ENCODE peak calls at places on chromosomes 12 and 14, in five cellular contexts. P is NCI-H1436, D is ACHN, R is stromal cell of bone marrow, W is HTR-8/SVneo. J is an unnamed sample.

GRCh38 chr12:109827566-109828550 is 5.3 kb downstream of the TRPV4 start:
- DNase-seq in D (no peak), W (no peak), R (no peak), P (no peak), J (peak)

GRCh38 chr14:89017417-89017816 is 193.0 kb downstream of the TTC8 start:
- DNase-seq in D (no peak), P (no peak), R (no peak), W (no peak), J (no peak)

GRCh38 chr14:91893659-91894058 is 26.3 kb upstream of the TC2N start:
- DNase-seq in P (no peak), R (no peak), D (no peak), W (no peak), J (no peak)

GRCh38 chr12:108565976-108566375 is 3.6 kb downstream of the ISCU start:
- DNase-seq in R (no peak), P (peak), W (no peak), D (peak), J (peak)

GRCh38 chr14:73796881-73797539 is 54.6 kb upstream of the PTGR2 start:
- DNase-seq in R (no peak), P (no peak), W (no peak), D (no peak), J (no peak)

GRCh38 chr14:68519788-68520187 is 273.1 kb downstream of the ZFP36L1 start:
- DNase-seq in W (no peak), R (no peak), D (no peak), P (no peak), J (no peak)

GRCh38 chr12:64256166-64256800 is 34.2 kb upstream of the KICS2 start:
- DNase-seq in P (peak), D (peak), R (peak), W (peak), J (peak)

GRCh38 chr14:24868389-24868788 is 181.6 kb downstream of the STXBP6 start:
- DNase-seq in W (no peak), R (no peak), P (no peak), D (no peak), J (no peak)

GRCh38 chr12:54680374-54680773 is 32.2 kb upstream of the DCD start:
- DNase-seq in D (peak), W (no peak), R (no peak), P (no peak), J (peak)

GRCh38 chr14:55274144-55274543 is 2.9 kb downstream of the FBXO34 start:
- DNase-seq in P (no peak), W (no peak), R (no peak), D (no peak), J (no peak)

GRCh38 chr14:93909429-93910128 is 17.6 kb upstream of the FAM181A start:
- DNase-seq in P (no peak), R (peak), D (no peak), W (no peak), J (no peak)

GRCh38 chr12:2457215-2458112 is 337.3 kb upstream of the FKBP4 start:
- DNase-seq in R (no peak), D (no peak), P (no peak), W (no peak), J (peak)

GRCh38 chr12:5085896-5086295 is 42.2 kb downstream of the KCNA5 start:
- DNase-seq in D (peak), W (no peak), R (peak), P (no peak), J (no peak)

GRCh38 chr12:447132-447531 is 12.6 kb upstream of the B4GALNT3 start:
- DNase-seq in R (no peak), W (no peak), P (no peak), D (no peak), J (no peak)

GRCh38 chr14:78758333-78758732 is 588.2 kb downstream of the NRXN3 start:
- DNase-seq in D (peak), P (peak), W (no peak), R (no peak), J (peak)

GRCh38 chr12:49930515-49931288 is 19.8 kb upstream of the AQP2 start:
- DNase-seq in W (no peak), P (no peak), D (peak), R (peak), J (peak)

GRCh38 chr12:49565119-49565955 is 2.6 kb downstream of the MCRS1 start:
- DNase-seq in P (no peak), W (no peak), D (no peak), R (no peak), J (no peak)

GRCh38 chr12:25065035-25065434 is 116.1 kb upstream of the BCAT1 start:
- DNase-seq in P (no peak), R (no peak), D (no peak), W (no peak), J (no peak)

GRCh38 chr12:123237646-123238329 is 4.6 kb downstream of the MTRFR start:
- DNase-seq in D (peak), R (peak), W (peak), P (peak), J (peak)

GRCh38 chr12:46982629-46983392 is 96.6 kb upstream of the PCED1B start:
- DNase-seq in P (no peak), D (no peak), W (no peak), R (no peak), J (no peak)